ENCODE peak calls at places on chromosomes 1 and 21, in ten cellular contexts. R is aorta; A is pancreas; L is T follicular helper cell; G is effector memory CD8-positive, alpha-beta T cell; W is HS-5; S is CD4-positive, CD25-positive, alpha-beta regulatory T cell; K is HEK293T; O is AG04450; M is heart left ventricle. P is an unnamed sample.

GRCh38 chr1:227317541-227318002 is 720 bp downstream of the CDC42BPA start:
- DNase-seq in R (peak), A (no peak), L (no peak), G (no peak), W (no peak), S (peak), K (peak), O (no peak), M (peak), P (no peak)

GRCh38 chr1:208791458-208791857 is 547.3 kb upstream of the PLXNA2 start:
- DNase-seq in R (no peak), A (no peak), L (no peak), G (no peak), W (no peak), S (no peak), K (no peak), O (no peak), M (no peak), P (no peak)

GRCh38 chr1:181179980-181180964 is 91.8 kb downstream of the IER5 start:
- DNase-seq in R (no peak), A (no peak), L (peak), G (no peak), W (no peak), S (no peak), K (peak), O (peak), M (peak), P (no peak)

GRCh38 chr1:96660051-96660450 is 61.5 kb upstream of the PTBP2 start:
- DNase-seq in R (no peak), A (no peak), L (no peak), G (no peak), W (no peak), S (no peak), K (no peak), O (no peak), M (no peak), P (no peak)

GRCh38 chr1:186782791-186783190 is 46.0 kb upstream of the PLA2G4A start:
- DNase-seq in R (no peak), A (no peak), L (no peak), G (no peak), W (no peak), S (no peak), K (no peak), O (no peak), M (no peak), P (no peak)

GRCh38 chr1:185501099-185501498 is 184.1 kb upstream of the IVNS1ABP start:
- DNase-seq in R (no peak), A (no peak), L (no peak), G (no peak), W (no peak), S (no peak), K (no peak), O (no peak), M (no peak), P (no peak)

GRCh38 chr1:40787733-40788560 is 4.4 kb downstream of the KCNQ4 start:
- DNase-seq in R (no peak), A (no peak), L (no peak), G (no peak), W (no peak), S (no peak), K (no peak), O (no peak), M (no peak), P (no peak)

GRCh38 chr1:10196991-10197390 is 13.4 kb upstream of the KIF1B start:
- DNase-seq in R (no peak), A (no peak), L (no peak), G (no peak), W (no peak), S (no peak), K (no peak), O (peak), M (no peak), P (no peak)

GRCh38 chr1:77489910-77490309 is 192.5 kb downstream of the ZZZ3 start:
- DNase-seq in R (no peak), A (no peak), L (no peak), G (no peak), W (no peak), S (no peak), K (no peak), O (no peak), M (no peak), P (no peak)

GRCh38 chr21:45087022-45087823 is 12.8 kb downstream of the ADARB1 start:
- DNase-seq in R (no peak), A (no peak), L (no peak), G (no peak), W (no peak), S (peak), K (no peak), O (no peak), M (no peak), P (no peak)

GRCh38 chr1:30612666-30613065 is 110.7 kb downstream of the MATN1 start:
- DNase-seq in R (no peak), A (no peak), L (no peak), G (no peak), W (no peak), S (no peak), K (no peak), O (no peak), M (no peak), P (no peak)

GRCh38 chr1:95068956-95069710 is 3.6 kb downstream of the ALG14 start:
- DNase-seq in R (no peak), A (no peak), L (no peak), G (no peak), W (no peak), S (no peak), K (no peak), O (no peak), M (no peak), P (no peak)

GRCh38 chr1:51910182-51910581 is 31.7 kb upstream of the NRDC start:
- DNase-seq in R (no peak), A (no peak), L (no peak), G (no peak), W (no peak), S (no peak), K (no peak), O (no peak), M (no peak), P (no peak)

GRCh38 chr1:43538143-43538487 is 7.4 kb downstream of the PTPRF start:
- DNase-seq in R (peak), A (no peak), L (no peak), G (no peak), W (no peak), S (no peak), K (no peak), O (no peak), M (no peak), P (no peak)

GRCh38 chr1:208405014-208405413 is 160.8 kb upstream of the PLXNA2 start:
- DNase-seq in R (no peak), A (no peak), L (no peak), G (no peak), W (no peak), S (no peak), K (no peak), O (no peak), M (no peak), P (no peak)

GRCh38 chr1:6246497-6247295 is 2.7 kb downstream of the HES3 start:
- DNase-seq in R (peak), A (peak), L (peak), G (peak), W (no peak), S (peak), K (peak), O (peak), M (peak), P (peak)

GRCh38 chr1:88983791-88984552 is 8.5 kb downstream of the KYAT3 start:
- DNase-seq in R (no peak), A (no peak), L (peak), G (no peak), W (no peak), S (peak), K (peak), O (no peak), M (no peak), P (peak)

GRCh38 chr1:205434738-205435137 is 12.9 kb upstream of the LEMD1 start:
- DNase-seq in R (no peak), A (no peak), L (no peak), G (no peak), W (no peak), S (no peak), K (no peak), O (no peak), M (no peak), P (no peak)

GRCh38 chr1:170692866-170693575 is 29.1 kb downstream of the PRRX1 start:
- DNase-seq in R (no peak), A (no peak), L (no peak), G (no peak), W (no peak), S (no peak), K (peak), O (peak), M (no peak), P (no peak)